ENCODE peak calls at places on chromosomes 13 and 19, in five cellular contexts. U, G, N, F and C are unnamed samples.

GRCh38 chr13:114285166-114285808 is 3.9 kb downstream of the UPF3A start:
- DNase-seq in U (no peak), G (no peak), N (no peak), F (peak), C (no peak)

GRCh38 chr19:52007805-52008557 is at the start of gene ZNF615:
- DNase-seq in U (peak), G (peak), N (peak), F (peak), C (peak)

GRCh38 chr13:62130016-62130970 is 714.6 kb upstream of the PCDH20 start:
- DNase-seq in U (no peak), G (no peak), N (no peak), F (no peak), C (no peak)

GRCh38 chr13:100983111-100983510 is 308.5 kb upstream of the TMTC4 start:
- DNase-seq in U (no peak), G (no peak), N (no peak), F (no peak), C (no peak)

GRCh38 chr13:73877399-73877798 is 256.8 kb downstream of the KLF12 start:
- DNase-seq in U (no peak), G (no peak), N (no peak), F (no peak), C (no peak)

GRCh38 chr19:36674201-36674600 is 7.6 kb upstream of the ZNF461 start:
- DNase-seq in U (no peak), G (no peak), N (no peak), F (no peak), C (no peak)

GRCh38 chr19:18605196-18605545 is 1.4 kb downstream of the CRLF1 start:
- DNase-seq in U (no peak), G (no peak), N (no peak), F (no peak), C (no peak)

GRCh38 chr13:110123041-110123809 is 183.7 kb downstream of the COL4A1 start:
- DNase-seq in U (no peak), G (no peak), N (no peak), F (no peak), C (peak)

GRCh38 chr13:113962975-113963374 is 10.9 kb downstream of the C13orf46 start:
- DNase-seq in U (no peak), G (peak), N (no peak), F (peak), C (no peak)

GRCh38 chr19:51689751-51690358 is 3.3 kb upstream of the SPACA6 start:
- DNase-seq in U (no peak), G (peak), N (peak), F (no peak), C (no peak)

GRCh38 chr13:40445557-40445990 is 220.9 kb downstream of the FOXO1 start:
- DNase-seq in U (no peak), G (peak), N (no peak), F (no peak), C (peak)

GRCh38 chr13:112781287-112781686 is 91.4 kb downstream of the ATP11A start:
- DNase-seq in U (no peak), G (no peak), N (no peak), F (peak), C (peak)

GRCh38 chr13:21420706-21421105 is 38.4 kb downstream of the ZDHHC20 start:
- DNase-seq in U (no peak), G (no peak), N (no peak), F (no peak), C (no peak)

GRCh38 chr19:28296506-28296905 is 916.4 kb downstream of the UQCRFS1 start:
- DNase-seq in U (no peak), G (no peak), N (no peak), F (no peak), C (no peak)

GRCh38 chr19:55617426-55617825 is 6.9 kb downstream of the ZNF784 start:
- DNase-seq in U (no peak), G (no peak), N (no peak), F (no peak), C (no peak)

GRCh38 chr13:106570354-106570822 is 2.5 kb upstream of the ARGLU1 start:
- DNase-seq in U (peak), G (peak), N (peak), F (peak), C (peak)

GRCh38 chr13:26061947-26062346 is 10.1 kb upstream of the SHISA2 start:
- DNase-seq in U (no peak), G (no peak), N (no peak), F (no peak), C (no peak)

GRCh38 chr13:107736149-107736548 is 479.2 kb downstream of the LIG4 start:
- DNase-seq in U (no peak), G (no peak), N (no peak), F (no peak), C (no peak)

GRCh38 chr13:68806125-68806524 is 1301.5 kb upstream of the ATXN8OS start:
- DNase-seq in U (no peak), G (no peak), N (no peak), F (no peak), C (no peak)

GRCh38 chr19:38726284-38726673 is 18.0 kb downstream of the CAPN12 start:
- DNase-seq in U (no peak), G (no peak), N (no peak), F (no peak), C (no peak)

GRCh38 chr13:110683203-110683883 is 22.6 kb downstream of the CARS2 start:
- DNase-seq in U (no peak), G (no peak), N (no peak), F (no peak), C (no peak)

GRCh38 chr13:76792680-76793334 is 93.4 kb downstream of the KCTD12 start:
- DNase-seq in U (no peak), G (no peak), N (no peak), F (no peak), C (no peak)

GRCh38 chr19:2360876-2361232 is 789 bp downstream of the TMPRSS9 start:
- DNase-seq in U (no peak), G (no peak), N (no peak), F (no peak), C (no peak)

GRCh38 chr13:97250560-97250959 is 28.4 kb downstream of the MBNL2 start:
- DNase-seq in U (no peak), G (no peak), N (no peak), F (no peak), C (no peak)

GRCh38 chr13:94886191-94886590 is 173.8 kb upstream of the SOX21 start:
- DNase-seq in U (no peak), G (no peak), N (no peak), F (no peak), C (no peak)

GRCh38 chr13:52738719-52739467 is 727 bp downstream of the CNMD start:
- DNase-seq in U (no peak), G (peak), N (peak), F (no peak), C (no peak)

GRCh38 chr19:57648336-57649003 is 15.5 kb downstream of the ZNF211 start:
- DNase-seq in U (no peak), G (no peak), N (no peak), F (no peak), C (no peak)

GRCh38 chr13:28729541-28729940 is 10.8 kb upstream of the SLC46A3 start:
- DNase-seq in U (no peak), G (no peak), N (no peak), F (no peak), C (no peak)

GRCh38 chr13:44815507-44816074 is 173.7 kb downstream of the NUFIP1 start:
- DNase-seq in U (no peak), G (no peak), N (no peak), F (no peak), C (no peak)

GRCh38 chr13:38264363-38265134 is 85.1 kb upstream of the UFM1 start:
- DNase-seq in U (no peak), G (no peak), N (no peak), F (no peak), C (no peak)

GRCh38 chr19:51740356-51740755 is 11.3 kb downstream of the FPR1 start:
- DNase-seq in U (no peak), G (no peak), N (no peak), F (no peak), C (no peak)

DNA sequence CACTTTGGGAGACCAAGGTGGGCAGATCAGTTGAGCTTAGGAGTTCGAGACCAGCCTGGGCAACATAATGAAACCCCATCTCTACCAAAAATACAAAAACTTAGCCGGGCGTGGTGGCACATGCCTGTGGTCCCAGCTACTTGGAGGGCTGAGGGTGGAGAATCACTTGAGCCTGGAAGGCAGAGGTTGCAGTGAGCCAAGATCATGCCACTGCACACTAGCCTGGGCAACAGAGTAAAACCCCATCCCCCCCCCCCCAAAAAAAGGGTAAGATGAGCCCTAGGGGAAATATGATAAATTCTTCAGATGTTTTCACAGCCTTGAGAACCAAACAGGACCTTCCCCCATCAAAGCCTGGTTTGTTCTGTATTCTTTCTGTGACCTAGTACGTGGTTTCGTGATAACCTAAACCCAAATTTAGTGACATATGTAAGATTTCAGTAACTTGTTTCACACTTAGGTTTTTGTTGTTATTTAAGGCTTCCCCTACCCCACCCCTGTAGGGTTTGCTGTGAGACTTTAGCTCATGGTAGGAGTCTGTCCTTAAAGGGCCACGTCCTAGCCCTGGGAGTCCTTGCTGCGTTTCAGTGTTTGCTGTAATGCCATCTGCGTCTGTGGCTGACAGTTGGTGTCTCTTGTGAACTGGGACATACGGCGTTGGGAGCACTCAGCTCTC is 49.6 kb downstream of the MYO9B start:
- DNase-seq in U (no peak), G (no peak), N (no peak), F (no peak), C (no peak)
- H3K4me3 ChIP-seq in U (peak), G (no peak), N (peak), F (peak), C (no peak)

GRCh38 chr13:53788286-53788685 is 759.7 kb downstream of the OLFM4 start:
- DNase-seq in U (no peak), G (no peak), N (no peak), F (no peak), C (no peak)
- H3K4me3 ChIP-seq in U (no peak), G (no peak), N (no peak), F (no peak), C (no peak)

DNA sequence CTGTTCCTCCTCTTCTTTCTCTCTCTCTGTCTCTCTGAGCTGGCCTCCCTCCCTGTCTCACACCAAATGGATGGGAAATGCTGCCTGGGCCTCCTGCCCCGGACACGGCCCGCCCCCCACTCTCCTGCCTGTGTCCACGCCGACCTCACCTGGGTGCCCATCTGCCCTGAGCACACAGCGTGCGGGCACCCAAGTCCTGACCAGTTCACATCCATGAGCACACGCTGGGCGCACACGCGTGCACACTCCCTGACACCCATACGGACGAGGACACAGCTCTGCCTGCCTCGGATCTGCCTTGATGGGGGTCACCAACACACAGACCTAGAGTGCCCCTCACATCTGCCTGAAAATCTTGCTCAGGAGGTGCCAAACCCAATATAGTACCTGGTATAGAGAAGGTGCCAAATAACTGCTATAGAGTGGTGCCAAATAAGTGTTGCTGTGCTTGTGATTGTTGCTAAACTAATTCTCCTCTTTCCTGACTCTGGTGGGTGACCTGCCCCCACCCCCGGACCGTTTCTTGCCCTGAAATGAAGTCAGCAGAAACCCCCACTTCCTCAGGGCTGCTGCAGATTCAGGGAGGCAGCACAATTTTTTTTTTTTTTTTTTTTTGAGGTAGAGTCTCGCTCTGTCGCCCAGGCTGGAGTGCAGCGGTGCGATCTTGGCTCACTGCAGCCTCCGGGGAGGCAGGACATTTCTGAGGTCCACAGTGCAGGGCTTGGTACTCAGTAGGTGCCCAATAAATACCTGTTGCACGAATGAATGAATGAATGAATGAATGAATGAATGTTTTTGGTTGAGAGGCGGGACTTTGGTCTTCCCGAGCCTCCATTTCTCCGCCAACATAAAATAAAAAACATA is 4.6 kb downstream of the NFIC start:
- DNase-seq in U (no peak), G (no peak), N (no peak), F (no peak), C (no peak)
- H3K4me3 ChIP-seq in U (peak), G (no peak), N (no peak), F (peak), C (peak)

DNA sequence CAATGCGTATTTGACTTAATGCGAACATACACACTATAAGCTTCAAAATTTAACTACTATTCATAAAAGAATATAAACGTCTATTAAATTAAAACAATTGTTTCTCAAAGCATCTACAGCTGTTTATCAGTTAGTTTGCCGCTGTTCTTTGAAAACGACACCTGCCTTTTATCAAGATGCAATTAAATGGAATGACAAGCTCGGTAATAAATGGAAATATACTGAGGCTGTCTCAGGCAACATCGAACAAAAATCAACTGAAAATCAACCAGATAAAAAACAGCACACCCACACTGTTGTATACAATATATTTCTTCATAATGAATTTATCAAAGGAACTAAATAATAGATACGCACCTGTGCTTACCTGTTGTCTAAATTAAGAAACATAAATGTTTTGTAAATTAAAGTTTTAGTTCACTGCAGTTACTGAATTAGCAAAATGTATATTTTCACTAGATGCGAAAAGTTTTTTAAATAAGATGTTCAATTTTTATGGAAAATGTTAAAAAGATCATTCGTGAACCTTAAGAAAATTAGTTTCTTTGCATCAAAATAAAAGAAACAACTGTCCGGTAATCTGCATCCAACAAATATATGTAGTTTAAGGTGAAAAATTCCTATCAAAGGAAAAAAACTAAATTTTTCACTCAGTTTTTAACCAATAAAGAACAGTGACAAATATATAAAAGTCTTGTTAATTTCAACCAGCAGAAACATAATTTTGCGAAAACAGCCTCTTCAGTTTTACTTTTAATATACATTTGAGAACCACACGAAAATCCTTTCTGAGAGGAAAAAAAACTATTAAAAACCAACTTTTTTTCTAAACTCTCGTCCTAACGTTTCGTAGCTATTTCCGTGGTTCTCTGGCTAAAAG is 64.3 kb downstream of the KCNRG start:
- DNase-seq in U (no peak), G (no peak), N (no peak), F (no peak), C (no peak)
- H3K4me3 ChIP-seq in U (peak), G (peak), N (peak), F (peak), C (peak)

DNA sequence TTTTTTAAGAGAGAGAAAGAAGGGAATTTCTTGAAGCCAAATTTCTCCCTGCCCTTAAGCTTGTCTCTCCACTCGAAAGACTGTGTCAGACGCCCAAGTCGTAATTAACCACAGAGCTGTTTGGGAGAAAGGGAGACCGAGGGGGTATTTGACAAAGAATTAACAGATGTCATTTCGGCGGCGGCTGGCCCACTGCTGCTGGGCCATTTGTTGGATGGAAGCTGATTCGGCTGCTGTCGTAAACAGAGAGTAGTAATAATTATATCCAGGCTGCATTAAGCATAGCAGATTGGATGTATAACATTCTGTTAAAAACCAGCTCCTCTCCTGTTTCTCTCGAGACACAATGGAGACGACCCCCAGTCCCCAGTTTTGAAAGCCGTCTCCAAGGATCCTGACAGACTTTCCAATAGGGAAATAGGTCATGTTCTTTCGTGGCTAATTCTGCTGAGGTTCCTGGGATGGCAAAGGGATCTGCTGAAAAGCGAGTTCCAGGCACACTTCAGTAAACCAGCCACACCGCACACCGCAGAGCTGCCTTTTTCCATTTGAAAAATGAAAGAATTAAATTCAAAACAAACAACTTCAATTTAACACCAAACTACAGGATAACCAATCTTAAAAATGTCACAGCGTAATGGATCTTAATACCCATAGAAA is 71.5 kb downstream of the KCTD15 start:
- DNase-seq in U (no peak), G (no peak), N (no peak), F (no peak), C (no peak)
- H3K4me3 ChIP-seq in U (peak), G (peak), N (no peak), F (peak), C (peak)

DNA sequence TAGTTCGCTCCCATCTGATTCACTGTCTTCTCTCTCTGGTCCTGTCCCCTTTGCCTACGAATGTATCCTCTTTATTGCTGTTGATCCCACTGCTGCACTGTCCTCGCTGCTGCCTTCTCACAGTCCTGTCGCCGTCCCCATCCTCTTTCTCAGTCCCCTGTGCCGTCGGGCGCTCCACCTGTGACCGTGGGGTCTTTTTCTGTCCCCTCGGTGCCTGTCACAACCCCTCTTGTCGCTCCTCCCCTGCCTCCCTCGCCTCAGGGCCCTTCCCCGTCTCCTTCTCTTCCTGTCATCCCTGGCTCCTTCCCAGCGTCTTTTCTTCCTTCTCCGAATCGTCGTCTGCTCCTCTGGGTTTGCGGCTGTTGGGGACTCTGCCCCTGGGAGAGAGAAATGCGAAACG is 32.3 kb downstream of the SYT3 start:
- DNase-seq in U (no peak), G (no peak), N (no peak), F (no peak), C (no peak)
- H3K4me3 ChIP-seq in U (no peak), G (no peak), N (no peak), F (no peak), C (no peak)

GRCh38 chr19:30222993-30223865 is 149.0 kb upstream of the ZNF536 start:
- DNase-seq in U (no peak), G (no peak), N (no peak), F (no peak), C (no peak)
- H3K4me3 ChIP-seq in U (no peak), G (no peak), N (no peak), F (no peak), C (no peak)

GRCh38 chr19:6599866-6600454 is 9.0 kb upstream of the CD70 start:
- DNase-seq in U (no peak), G (no peak), N (no peak), F (no peak), C (no peak)
- H3K4me3 ChIP-seq in U (no peak), G (no peak), N (no peak), F (no peak), C (no peak)